ENCODE peak calls at places on chromosomes 16 and 17, in six cellular contexts. One of them, this sample, is unnamed. For H3K4me1, the result is how much of the 10 kb centered on the place peaks cover.

GRCh38 chr17:33267279-33267790 is 25.8 kb downstream of the ASIC2 start:
- DNase-seq in esophagus squamous epithelium: no peak
- DNase-seq in ovary: no peak
- DNase-seq in CD8-positive, alpha-beta T cell: no peak
- DNase-seq in stomach: no peak
- DNase-seq in cardiac muscle cell: peak
- DNase-seq in this sample: no peak

GRCh38 chr16:22424161-22424937 is 49.9 kb upstream of the CDR2 start:
- DNase-seq in stomach: no peak
- DNase-seq in cardiac muscle cell: peak
- DNase-seq in ovary: peak
- DNase-seq in esophagus squamous epithelium: no peak
- DNase-seq in CD8-positive, alpha-beta T cell: no peak
- DNase-seq in this sample: no peak

GRCh38 chr16:21524068-21524751 is 75.2 kb upstream of the METTL9 start:
- DNase-seq in ovary: no peak
- DNase-seq in esophagus squamous epithelium: no peak
- DNase-seq in CD8-positive, alpha-beta T cell: no peak
- DNase-seq in cardiac muscle cell: no peak
- DNase-seq in stomach: no peak
- DNase-seq in this sample: no peak

GRCh38 chr17:79130536-79131273 is 56.1 kb downstream of the ENGASE start:
- DNase-seq in cardiac muscle cell: no peak
- DNase-seq in ovary: no peak
- DNase-seq in CD8-positive, alpha-beta T cell: no peak
- DNase-seq in stomach: no peak
- DNase-seq in esophagus squamous epithelium: no peak
- DNase-seq in this sample: no peak

GRCh38 chr16:64362193-64362592 is 759.7 kb downstream of the CDH11 start:
- DNase-seq in stomach: no peak
- DNase-seq in CD8-positive, alpha-beta T cell: no peak
- DNase-seq in esophagus squamous epithelium: no peak
- DNase-seq in cardiac muscle cell: no peak
- DNase-seq in ovary: no peak
- DNase-seq in this sample: no peak

GRCh38 chr17:74750327-74751069 is 2.1 kb downstream of the NHERF1 start:
- DNase-seq in esophagus squamous epithelium: no peak
- DNase-seq in ovary: no peak
- DNase-seq in CD8-positive, alpha-beta T cell: no peak
- DNase-seq in cardiac muscle cell: no peak
- DNase-seq in stomach: peak
- DNase-seq in this sample: no peak

GRCh38 chr17:43983515-43984411 is 20.7 kb upstream of the NAGS start:
- DNase-seq in stomach: peak
- DNase-seq in esophagus squamous epithelium: no peak
- DNase-seq in cardiac muscle cell: no peak
- DNase-seq in CD8-positive, alpha-beta T cell: no peak
- DNase-seq in ovary: no peak
- DNase-seq in this sample: no peak

GRCh38 chr16:49644143-49644460 is 211.8 kb downstream of the ZNF423 start:
- DNase-seq in esophagus squamous epithelium: no peak
- DNase-seq in stomach: no peak
- DNase-seq in CD8-positive, alpha-beta T cell: no peak
- DNase-seq in ovary: no peak
- DNase-seq in cardiac muscle cell: peak
- DNase-seq in this sample: no peak

GRCh38 chr16:56609463-56609921 is 1.1 kb downstream of the MT2A start:
- DNase-seq in ovary: no peak
- DNase-seq in stomach: peak
- DNase-seq in cardiac muscle cell: peak
- DNase-seq in esophagus squamous epithelium: peak
- DNase-seq in CD8-positive, alpha-beta T cell: peak
- DNase-seq in this sample: peak

GRCh38 chr16:50010212-50010611 is 14.8 kb upstream of the CNEP1R1 start:
- DNase-seq in ovary: no peak
- DNase-seq in CD8-positive, alpha-beta T cell: no peak
- DNase-seq in cardiac muscle cell: no peak
- DNase-seq in esophagus squamous epithelium: no peak
- DNase-seq in stomach: no peak
- DNase-seq in this sample: no peak

GRCh38 chr17:50923611-50924010 is 57.5 kb upstream of the TOB1 start:
- DNase-seq in CD8-positive, alpha-beta T cell: no peak
- DNase-seq in cardiac muscle cell: no peak
- DNase-seq in stomach: no peak
- DNase-seq in esophagus squamous epithelium: no peak
- DNase-seq in ovary: no peak
- DNase-seq in this sample: no peak

GRCh38 chr17:81994593-81995462 is 17.4 kb downstream of the ASPSCR1 start:
- DNase-seq in esophagus squamous epithelium: no peak
- DNase-seq in ovary: no peak
- DNase-seq in CD8-positive, alpha-beta T cell: no peak
- DNase-seq in cardiac muscle cell: no peak
- DNase-seq in stomach: peak
- DNase-seq in this sample: no peak
- H3K4me1 ChIP-seq in esophagus squamous epithelium: under half
- H3K4me1 ChIP-seq in ovary: under half
- H3K4me1 ChIP-seq in CD8-positive, alpha-beta T cell: under half
- H3K4me1 ChIP-seq in cardiac muscle cell: under half
- H3K4me1 ChIP-seq in stomach: half or more
- H3K4me1 ChIP-seq in this sample: under half

GRCh38 chr17:47651704-47652103 is 2.0 kb downstream of the KPNB1 start:
- DNase-seq in ovary: no peak
- DNase-seq in cardiac muscle cell: no peak
- DNase-seq in esophagus squamous epithelium: no peak
- DNase-seq in stomach: no peak
- DNase-seq in CD8-positive, alpha-beta T cell: no peak
- DNase-seq in this sample: no peak

GRCh38 chr17:47652570-47652969 is 2.9 kb downstream of the KPNB1 start:
- DNase-seq in ovary: no peak
- DNase-seq in CD8-positive, alpha-beta T cell: no peak
- DNase-seq in stomach: no peak
- DNase-seq in esophagus squamous epithelium: no peak
- DNase-seq in cardiac muscle cell: peak
- DNase-seq in this sample: no peak

GRCh38 chr17:47650525-47651522 is 1.1 kb downstream of the KPNB1 start:
- DNase-seq in esophagus squamous epithelium: peak
- DNase-seq in ovary: peak
- DNase-seq in cardiac muscle cell: peak
- DNase-seq in stomach: peak
- DNase-seq in CD8-positive, alpha-beta T cell: peak
- DNase-seq in this sample: peak

GRCh38 chr17:47649153-47649971 is at the start of gene KPNB1:
- DNase-seq in CD8-positive, alpha-beta T cell: peak
- DNase-seq in cardiac muscle cell: peak
- DNase-seq in ovary: peak
- DNase-seq in stomach: peak
- DNase-seq in esophagus squamous epithelium: peak
- DNase-seq in this sample: peak

GRCh38 chr17:47649972-47650524 is 329 bp downstream of the KPNB1 start:
- DNase-seq in cardiac muscle cell: no peak
- DNase-seq in esophagus squamous epithelium: no peak
- DNase-seq in CD8-positive, alpha-beta T cell: no peak
- DNase-seq in stomach: peak
- DNase-seq in ovary: no peak
- DNase-seq in this sample: no peak
- H3K4me1 ChIP-seq in cardiac muscle cell: under half
- H3K4me1 ChIP-seq in esophagus squamous epithelium: under half
- H3K4me1 ChIP-seq in CD8-positive, alpha-beta T cell: under half
- H3K4me1 ChIP-seq in stomach: half or more
- H3K4me1 ChIP-seq in ovary: under half
- H3K4me1 ChIP-seq in this sample: half or more

DNA sequence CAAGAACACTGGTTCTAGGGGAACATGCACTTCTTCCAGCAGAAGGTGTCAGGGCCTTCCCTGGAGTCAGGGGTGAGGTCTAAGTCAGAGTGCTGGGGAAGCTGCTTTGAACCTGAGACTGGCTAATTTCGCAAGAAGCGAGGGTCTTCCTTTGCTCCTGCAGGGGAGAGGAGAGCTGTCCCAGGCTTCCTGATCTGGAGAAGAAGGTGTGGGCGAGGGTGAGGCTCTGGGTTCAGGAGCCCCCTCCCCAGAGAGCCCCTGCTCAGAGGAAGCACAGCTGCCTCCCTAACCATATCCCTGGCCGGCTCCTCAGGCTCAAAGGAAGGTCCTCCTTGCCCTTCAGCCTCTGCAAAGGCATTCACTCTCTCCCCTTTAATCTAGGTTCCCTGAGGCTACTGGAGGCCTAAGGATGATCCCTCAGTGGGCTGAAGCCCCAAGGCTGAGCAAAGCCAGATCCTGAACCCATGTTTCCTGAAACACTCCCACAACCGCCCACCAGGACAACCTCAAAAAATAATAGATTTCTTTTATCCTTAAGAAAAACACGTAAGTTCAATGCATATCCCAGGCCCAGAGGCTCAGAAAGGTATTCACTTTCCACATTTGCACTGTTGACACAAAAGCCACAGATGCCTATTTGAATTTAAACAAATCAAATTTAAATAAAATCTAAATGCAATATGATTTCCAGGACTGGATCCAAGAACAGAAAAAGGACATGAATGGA is 71.4 kb upstream of the RCVRN start:
- DNase-seq in cardiac muscle cell: no peak
- DNase-seq in esophagus squamous epithelium: no peak
- DNase-seq in stomach: no peak
- DNase-seq in CD8-positive, alpha-beta T cell: no peak
- DNase-seq in ovary: no peak
- DNase-seq in this sample: no peak
- H3K4me1 ChIP-seq in cardiac muscle cell: under half
- H3K4me1 ChIP-seq in esophagus squamous epithelium: under half
- H3K4me1 ChIP-seq in stomach: under half
- H3K4me1 ChIP-seq in CD8-positive, alpha-beta T cell: under half
- H3K4me1 ChIP-seq in ovary: under half
- H3K4me1 ChIP-seq in this sample: under half

GRCh38 chr16:66619036-66619435 is 14.5 kb downstream of the CMTM3 start:
- DNase-seq in cardiac muscle cell: peak
- DNase-seq in esophagus squamous epithelium: no peak
- DNase-seq in stomach: no peak
- DNase-seq in ovary: no peak
- DNase-seq in CD8-positive, alpha-beta T cell: no peak
- DNase-seq in this sample: no peak
- H3K4me1 ChIP-seq in cardiac muscle cell: half or more
- H3K4me1 ChIP-seq in esophagus squamous epithelium: under half
- H3K4me1 ChIP-seq in stomach: under half
- H3K4me1 ChIP-seq in ovary: under half
- H3K4me1 ChIP-seq in CD8-positive, alpha-beta T cell: under half
- H3K4me1 ChIP-seq in this sample: under half

DNA sequence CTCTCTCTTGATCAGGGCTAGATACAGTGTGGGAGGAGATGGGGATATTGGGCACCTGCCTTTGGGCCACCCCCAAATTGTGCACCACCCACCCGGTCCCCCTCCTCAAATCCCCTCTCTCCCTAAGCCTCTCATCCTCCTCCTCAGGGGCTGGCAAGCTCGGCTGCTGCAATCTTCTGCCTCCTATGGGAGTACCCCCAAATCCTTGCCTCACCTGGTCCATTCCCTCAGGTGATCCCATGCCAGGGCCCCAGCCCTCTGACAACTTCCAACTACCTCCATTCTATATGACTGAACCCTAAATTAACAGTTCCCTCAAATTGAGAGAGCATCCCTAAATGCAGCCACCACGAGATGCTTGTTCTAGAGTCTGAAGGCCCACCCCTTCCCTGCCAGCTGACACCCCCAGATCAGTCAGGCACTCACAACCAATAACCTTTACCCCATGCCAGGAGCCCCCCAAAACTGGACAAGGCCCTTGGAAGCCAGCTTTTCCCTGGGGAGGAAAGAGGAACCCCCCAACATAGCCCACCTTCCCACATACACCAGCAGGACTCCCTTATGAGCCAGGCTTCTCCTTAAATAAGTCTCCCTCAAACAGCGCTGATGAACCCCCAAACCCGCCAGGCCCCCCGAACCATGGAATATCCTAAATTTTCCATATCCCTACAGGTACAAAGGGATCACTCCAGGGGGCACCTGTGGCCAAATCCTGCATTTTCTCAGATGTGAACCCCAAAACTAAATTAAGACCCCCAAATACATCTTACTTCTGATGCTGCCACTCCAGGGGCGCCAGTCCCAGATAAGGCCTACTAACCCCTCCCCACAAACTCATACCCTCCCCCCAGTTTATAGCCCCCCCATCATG is 3.2 kb downstream of the DLG4 start:
- DNase-seq in stomach: no peak
- DNase-seq in CD8-positive, alpha-beta T cell: no peak
- DNase-seq in esophagus squamous epithelium: no peak
- DNase-seq in ovary: peak
- DNase-seq in cardiac muscle cell: no peak
- DNase-seq in this sample: no peak
- H3K4me1 ChIP-seq in stomach: half or more
- H3K4me1 ChIP-seq in CD8-positive, alpha-beta T cell: half or more
- H3K4me1 ChIP-seq in esophagus squamous epithelium: half or more
- H3K4me1 ChIP-seq in ovary: under half
- H3K4me1 ChIP-seq in cardiac muscle cell: under half
- H3K4me1 ChIP-seq in this sample: half or more